ENCODE peak calls at places on chromosome 20, in four cellular contexts. V is K562, N is GM12878, M is HepG2. O is an unnamed sample.

GRCh38 chr20:23497458-23498026 is 6.6 kb downstream of the CST8 start:
- DNase-seq in N (peak), M (no peak), V (no peak), O (no peak)

GRCh38 chr20:32004963-32005362 is 5.3 kb upstream of the CCM2L start:
- DNase-seq in M (no peak), N (no peak), V (peak), O (no peak)

GRCh38 chr20:39886650-39887190 is 802.3 kb downstream of the MAFB start:
- DNase-seq in V (no peak), N (no peak), M (no peak), O (no peak)

GRCh38 chr20:48222595-48223180 is 437.4 kb upstream of the SULF2 start:
- DNase-seq in V (no peak), N (no peak), M (no peak), O (no peak)

GRCh38 chr20:8019998-8020247 is 362 bp upstream of the TMX4 start:
- DNase-seq in N (no peak), V (no peak), M (no peak), O (no peak)

GRCh38 chr20:47038581-47039560 is 144.2 kb downstream of the EYA2 start:
- DNase-seq in M (no peak), N (no peak), V (no peak), O (no peak)

GRCh38 chr20:1185781-1186334 is 1.1 kb upstream of the TMEM74B start:
- DNase-seq in N (no peak), V (peak), M (peak), O (peak)

GRCh38 chr20:1345756-1346093 is 16.8 kb upstream of the SDCBP2 start:
- DNase-seq in N (no peak), M (no peak), V (no peak), O (no peak)

GRCh38 chr20:400451-401275 is 7.4 kb upstream of the RBCK1 start:
- DNase-seq in M (no peak), V (peak), N (no peak), O (no peak)

GRCh38 chr20:22757424-22758189 is 173.2 kb upstream of the FOXA2 start:
- DNase-seq in N (no peak), M (no peak), V (peak), O (no peak)

GRCh38 chr20:2237059-2237458 is 58.7 kb upstream of the TGM3 start:
- DNase-seq in V (no peak), N (no peak), M (no peak), O (no peak)

GRCh38 chr20:57167971-57168693 is 98.3 kb downstream of the BMP7 start:
- DNase-seq in V (no peak), N (no peak), M (no peak), O (no peak)

GRCh38 chr20:22248052-22248667 is 336.2 kb downstream of the FOXA2 start:
- DNase-seq in V (peak), N (no peak), M (peak), O (peak)

GRCh38 chr20:34560141-34560523 is 1.6 kb downstream of the MAP1LC3A start:
- DNase-seq in N (no peak), V (no peak), M (no peak), O (no peak)

GRCh38 chr20:48404598-48404997 is 423.2 kb downstream of the PREX1 start:
- DNase-seq in M (peak), N (no peak), V (no peak), O (no peak)

GRCh38 chr20:11891827-11892521 is 25.7 kb upstream of the BTBD3 start:
- DNase-seq in M (peak), N (peak), V (peak), O (peak)

GRCh38 chr20:15242773-15243172 is 905.4 kb upstream of the FLRT3 start:
- DNase-seq in M (no peak), N (no peak), V (no peak), O (no peak)

GRCh38 chr20:58175425-58175824 is 53.0 kb downstream of the ANKRD60 start:
- DNase-seq in N (no peak), V (no peak), M (no peak), O (no peak)

GRCh38 chr20:58173930-58174707 is 54.3 kb downstream of the ANKRD60 start:
- DNase-seq in V (no peak), M (no peak), N (no peak), O (no peak)

GRCh38 chr20:58175836-58176235 is 52.6 kb downstream of the ANKRD60 start:
- DNase-seq in V (no peak), N (no peak), M (no peak), O (no peak)

GRCh38 chr20:58173091-58173490 is 55.4 kb downstream of the ANKRD60 start:
- DNase-seq in V (no peak), M (no peak), N (no peak), O (no peak)

GRCh38 chr20:58174708-58175287 is 53.7 kb downstream of the ANKRD60 start:
- DNase-seq in V (no peak), M (no peak), N (no peak), O (no peak)
- TF ChIP-seq HDAC6 in V (no peak), M (no peak), N (no peak), O (no peak)

GRCh38 chr20:19890358-19891117 is 126.6 kb upstream of the NAA20 start:
- DNase-seq in N (no peak), V (no peak), M (no peak), O (no peak)
- TF ChIP-seq HDAC6 in N (no peak), V (no peak), M (no peak), O (no peak)

GRCh38 chr20:52500150-52500549 is 308.6 kb upstream of the ZFP64 start:
- DNase-seq in N (no peak), M (no peak), V (no peak), O (no peak)
- TF ChIP-seq HDAC6 in N (no peak), M (no peak), V (no peak), O (no peak)

GRCh38 chr20:59810376-59811187 is 122.9 kb downstream of the SYCP2 start:
- DNase-seq in V (no peak), N (no peak), M (no peak), O (no peak)
- TF ChIP-seq HDAC6 in V (no peak), N (no peak), M (no peak), O (no peak)

GRCh38 chr20:49572857-49573256 is 4.9 kb upstream of the PTGIS start:
- DNase-seq in N (no peak), V (no peak), M (no peak), O (no peak)
- TF ChIP-seq HDAC6 in N (no peak), V (no peak), M (no peak), O (no peak)

GRCh38 chr20:63155266-63156165 is 60.4 kb downstream of the YTHDF1 start:
- DNase-seq in N (no peak), M (no peak), V (no peak), O (no peak)
- TF ChIP-seq HDAC6 in N (no peak), M (no peak), V (no peak), O (no peak)

DNA sequence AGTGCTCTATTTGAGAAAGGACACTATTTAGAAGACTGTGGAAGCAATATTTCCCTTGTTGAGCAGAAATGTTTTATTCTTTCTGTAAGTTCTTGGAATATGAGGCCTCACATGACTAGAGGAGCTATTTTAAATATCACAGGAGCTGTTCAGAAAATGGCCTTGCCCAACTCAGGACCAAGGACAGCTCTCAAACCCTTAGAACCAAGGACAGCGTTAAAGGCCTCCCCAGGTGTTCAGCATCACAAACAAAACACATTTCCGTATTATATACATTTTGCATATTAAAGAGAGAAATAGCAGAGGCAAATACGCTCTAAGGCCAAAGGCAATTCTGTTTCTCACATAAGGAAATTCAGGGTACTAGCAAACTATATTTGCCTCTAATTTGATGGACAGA is 631.4 kb downstream of the CDH26 start:
- DNase-seq in V (peak), M (no peak), N (no peak), O (peak)
- TF ChIP-seq HDAC6 in V (no peak), M (no peak), N (no peak), O (no peak)